ENCODE peak calls at places on chromosomes 4 and X, in six cellular contexts. D is astrocyte, L is GM12865, E is ovary, X is AG10803, K is colonic mucosa. N is an unnamed sample.

GRCh38 chr4:161680146-161680545 is 483.7 kb downstream of the FSTL5 start:
- DNase-seq in D (no peak), L (no peak), E (no peak), X (no peak), K (no peak), N (no peak)

GRCh38 chr4:71498002-71498401 is 159.2 kb downstream of the SLC4A4 start:
- DNase-seq in D (peak; percentile 40), L (no peak), E (no peak), X (peak; percentile 38), K (no peak), N (no peak)

GRCh38 chrX:103666202-103667107 is 20.0 kb downstream of the MORF4L2 start:
- DNase-seq in D (no peak), L (no peak), E (no peak), X (no peak), K (no peak), N (no peak)

GRCh38 chr4:188934320-188934975 is 795.2 kb downstream of the TRIML1 start:
- DNase-seq in D (peak; percentile 73), L (no peak), E (no peak), X (peak; percentile 27), K (no peak), N (peak; percentile 49)

GRCh38 chr4:113840850-113841249 is 79.3 kb upstream of the CAMK2D start:
- DNase-seq in D (no peak), L (no peak), E (no peak), X (no peak), K (no peak), N (no peak)

GRCh38 chrX:79259073-79259689 is 108.0 kb downstream of the ITM2A start:
- DNase-seq in D (no peak), L (peak; percentile 94), E (no peak), X (no peak), K (no peak), N (no peak)

GRCh38 chr4:55996611-55997010 is 47.9 kb downstream of the CEP135 start:
- DNase-seq in D (no peak), L (no peak), E (no peak), X (no peak), K (no peak), N (no peak)

GRCh38 chr4:106875340-106875739 is 160.8 kb downstream of the DKK2 start:
- DNase-seq in D (no peak), L (peak; percentile 5), E (no peak), X (no peak), K (no peak), N (no peak)

GRCh38 chrX:143319526-143319925 is 197.7 kb downstream of the SPANXN3 start:
- DNase-seq in D (no peak), L (no peak), E (no peak), X (no peak), K (no peak), N (no peak)

GRCh38 chr4:88911246-88912212 is 145.5 kb downstream of the FAM13A start:
- DNase-seq in D (no peak), L (no peak), E (no peak), X (no peak), K (no peak), N (no peak)

GRCh38 chr4:77600521-77601451 is 4.8 kb upstream of the CXCL13 start:
- DNase-seq in D (no peak), L (peak; percentile 47), E (no peak), X (peak; percentile 36), K (peak; percentile 31), N (peak; percentile 38)

GRCh38 chrX:15194136-15194535 is 75.7 kb downstream of the ASB9 start:
- DNase-seq in D (no peak), L (no peak), E (no peak), X (peak; percentile 3), K (no peak), N (no peak)

GRCh38 chrX:1433646-1434357 is 18.9 kb downstream of the ASMTL start:
- DNase-seq in D (no peak), L (no peak), E (no peak), X (no peak), K (no peak), N (no peak)

GRCh38 chr4:23934223-23934622 is 44.4 kb upstream of the PPARGC1A start:
- DNase-seq in D (no peak), L (no peak), E (no peak), X (no peak), K (no peak), N (no peak)

GRCh38 chr4:140300271-140300970 is 73.0 kb upstream of the SCOC start:
- DNase-seq in D (peak; percentile 49), L (no peak), E (no peak), X (peak; percentile 77), K (no peak), N (peak; percentile 31)

GRCh38 chr4:2672700-2673099 is 83.4 kb downstream of the TNIP2 start:
- DNase-seq in D (no peak), L (no peak), E (no peak), X (no peak), K (no peak), N (no peak)

GRCh38 chrX:39821011-39821708 is 276.6 kb downstream of the BCOR start:
- DNase-seq in D (peak; percentile 16), L (peak; percentile 9), E (peak; percentile 65), X (peak; percentile 20), K (no peak), N (peak; percentile 26)

GRCh38 chrX:1172496-1172895 is 40.0 kb downstream of the CRLF2 start:
- DNase-seq in D (no peak), L (no peak), E (no peak), X (no peak), K (no peak), N (no peak)

GRCh38 chrX:115958687-115959359 is 211.7 kb upstream of the AGTR2 start:
- DNase-seq in D (no peak), L (no peak), E (no peak), X (no peak), K (no peak), N (no peak)

GRCh38 chrX:70442224-70442623 is 2.4 kb upstream of the DLG3 start:
- DNase-seq in D (no peak), L (no peak), E (no peak), X (no peak), K (no peak), N (no peak)

GRCh38 chr4:80423553-80424224 is 88.2 kb downstream of the CFAP299 start:
- DNase-seq in D (no peak), L (no peak), E (no peak), X (peak; percentile 34), K (no peak), N (no peak)

GRCh38 chrX:102723456-102723855 is 2.9 kb downstream of the GPRASP3 start:
- DNase-seq in D (no peak), L (no peak), E (no peak), X (no peak), K (no peak), N (no peak)

GRCh38 chrX:134146493-134146892 is 90.5 kb upstream of the CCDC160 start:
- DNase-seq in D (no peak), L (no peak), E (no peak), X (no peak), K (no peak), N (no peak)

GRCh38 chrX:12421918-12422317 is 283.6 kb downstream of the FRMPD4 start:
- DNase-seq in D (peak; percentile 12), L (no peak), E (no peak), X (peak; percentile 37), K (no peak), N (no peak)

GRCh38 chrX:7638053-7638452 is 204.9 kb upstream of the VCX start:
- DNase-seq in D (no peak), L (no peak), E (no peak), X (no peak), K (no peak), N (no peak)

GRCh38 chr4:761086-761485 is 55.5 kb downstream of the PCGF3 start:
- DNase-seq in D (no peak), L (no peak), E (no peak), X (no peak), K (no peak), N (no peak)

GRCh38 chr4:761739-762138 is 56.1 kb downstream of the PCGF3 start:
- DNase-seq in D (no peak), L (no peak), E (no peak), X (no peak), K (no peak), N (no peak)

GRCh38 chr4:760616-761015 is 55.0 kb downstream of the PCGF3 start:
- DNase-seq in D (no peak), L (no peak), E (no peak), X (no peak), K (no peak), N (no peak)

GRCh38 chr4:754221-755120 is 48.8 kb downstream of the PCGF3 start:
- DNase-seq in D (no peak), L (no peak), E (no peak), X (no peak), K (no peak), N (no peak)

DNA sequence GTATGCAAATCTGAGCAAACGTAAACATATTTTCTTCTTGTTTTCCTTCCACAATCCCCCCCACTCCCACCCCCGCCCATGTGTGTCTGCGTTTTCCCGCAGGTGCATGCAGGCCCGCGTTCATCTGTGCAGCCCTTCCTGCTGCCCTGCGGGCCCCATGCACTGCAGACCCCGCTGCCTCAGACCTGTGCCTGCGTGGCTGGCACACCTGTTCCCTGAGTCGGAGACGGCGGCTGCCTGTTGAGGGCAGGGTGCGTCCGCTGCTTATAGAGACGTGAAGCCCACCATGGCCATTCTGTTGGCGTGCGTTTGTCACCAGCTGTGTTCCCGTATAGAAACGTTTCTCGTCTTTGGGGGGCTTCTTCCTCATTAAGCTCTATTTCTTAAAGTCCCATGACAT is 51.5 kb downstream of the PCGF3 start:
- DNase-seq in D (no peak), L (no peak), E (no peak), X (no peak), K (no peak), N (no peak)
- TF ChIP-seq CTCF in D (no peak), L (no peak), E (no peak), X (no peak), K (no peak), N (no peak)

DNA sequence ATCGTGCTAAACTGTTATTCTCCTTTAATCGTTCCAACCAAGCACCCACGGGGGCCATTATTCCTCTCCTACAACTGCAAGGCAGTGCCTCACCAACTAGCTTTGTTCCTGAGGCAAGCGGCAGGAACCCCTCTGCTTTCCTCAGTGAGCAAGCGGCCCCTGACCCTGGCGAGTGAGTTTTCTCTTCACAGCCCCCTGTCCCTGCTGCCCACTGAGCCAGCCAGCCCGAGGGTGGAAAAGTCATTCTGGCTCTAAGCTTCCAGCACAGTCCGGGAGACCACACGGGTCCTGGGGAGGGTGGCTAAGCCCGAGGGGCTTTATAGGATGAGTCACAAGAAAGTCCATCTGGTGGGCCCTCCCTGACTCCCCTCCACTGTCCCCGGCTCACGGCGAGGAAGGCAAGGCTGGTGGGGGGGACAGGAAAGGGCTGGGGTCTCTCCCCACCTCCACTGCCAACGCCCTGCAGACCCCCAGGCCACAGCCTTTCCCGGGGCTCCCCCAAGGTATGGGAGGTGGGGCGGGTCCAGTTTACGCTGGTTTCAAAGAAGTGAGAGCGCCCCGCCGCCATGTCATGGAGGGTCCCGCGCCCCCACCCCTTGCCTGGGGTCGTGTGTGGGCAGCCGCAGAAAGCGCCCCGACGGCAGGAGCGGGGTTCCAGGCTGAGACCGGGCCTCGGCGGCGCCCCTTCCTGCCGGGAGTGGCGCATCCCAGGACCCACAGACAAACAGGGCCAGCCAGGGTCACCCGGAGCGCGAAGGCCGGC is 45.0 kb downstream of the CPLX1 start:
- DNase-seq in D (no peak), L (no peak), E (no peak), X (no peak), K (peak; percentile 27), N (no peak)
- TF ChIP-seq CTCF in D (no peak), L (no peak), E (no peak), X (no peak), K (no peak), N (no peak)

GRCh38 chrX:140918398-140919043 is 83.9 kb upstream of the SPANXB1 start:
- DNase-seq in D (peak; percentile 32), L (peak; percentile 54), E (peak; percentile 13), X (peak; percentile 59), K (no peak), N (peak; percentile 6)
- TF ChIP-seq CTCF in D (peak; percentile 48), L (peak; percentile 31), E (no peak), X (peak; percentile 65), K (peak; percentile 45), N (peak; percentile 33)

GRCh38 chr4:150385606-150386005 is 196.3 kb upstream of the MAB21L2 start:
- DNase-seq in D (peak; percentile 90), L (no peak), E (no peak), X (peak; percentile 95), K (no peak), N (no peak)
- TF ChIP-seq CTCF in D (no peak), L (no peak), E (no peak), X (peak; percentile 26), K (no peak), N (no peak)